ENCODE peak calls at places on chromosomes 7 and 10, in eight cellular contexts. B is right cardiac atrium; F is foreskin fibroblast; V is heart right ventricle; S is PC-3; A is K562; J is left lung; H is CD8-positive, alpha-beta T cell. R is an unnamed sample.
A peak's percentile ranks its signal among the peaks of the same experiment; 100 is the strongest.

GRCh38 chr7:36154255-36155212 is 1.5 kb downstream of the EEPD1 start:
- DNase-seq in B (peak; percentile 67), F (no peak), V (no peak), S (peak; percentile 25), A (no peak), J (peak; percentile 76), H (no peak), R (no peak)

GRCh38 chr10:92242910-92243671 is 47.8 kb downstream of the CPEB3 start:
- DNase-seq in B (peak; percentile 63), F (no peak), V (peak; percentile 67), S (peak; percentile 57), A (peak; percentile 68), J (no peak), H (peak; percentile 12), R (peak; percentile 53)

GRCh38 chr10:97574374-97575100 is 2.0 kb downstream of the ANKRD2 start:
- DNase-seq in B (peak; percentile 67), F (peak; percentile 85), V (peak; percentile 81), S (peak; percentile 95), A (no peak), J (no peak), H (no peak), R (no peak)

GRCh38 chr10:91251430-91252056 is 31.1 kb downstream of the PCGF5 start:
- DNase-seq in B (no peak), F (peak; percentile 40), V (peak; percentile 45), S (peak; percentile 65), A (peak; percentile 60), J (no peak), H (peak; percentile 31), R (peak; percentile 52)

GRCh38 chr10:48330269-48330668 is 23.8 kb downstream of the MAPK8 start:
- DNase-seq in B (no peak), F (peak; percentile 16), V (no peak), S (no peak), A (no peak), J (no peak), H (no peak), R (peak; percentile 68)

GRCh38 chr10:74928742-74929191 is 102.4 kb downstream of the KAT6B start:
- DNase-seq in B (no peak), F (no peak), V (no peak), S (no peak), A (no peak), J (no peak), H (no peak), R (no peak)

GRCh38 chr7:47743898-47744612 is 162.1 kb upstream of the TNS3 start:
- DNase-seq in B (no peak), F (no peak), V (no peak), S (no peak), A (no peak), J (no peak), H (no peak), R (no peak)

GRCh38 chr7:12583181-12583580 is 12.7 kb downstream of the SCIN start:
- DNase-seq in B (no peak), F (no peak), V (no peak), S (no peak), A (no peak), J (no peak), H (no peak), R (no peak)

GRCh38 chr7:151109094-151110048 is 23.1 kb downstream of the AGAP3 start:
- DNase-seq in B (no peak), F (no peak), V (no peak), S (no peak), A (peak; percentile 80), J (peak; percentile 76), H (no peak), R (no peak)

GRCh38 chr7:85135931-85136330 is 50.9 kb downstream of the SEMA3D start:
- DNase-seq in B (no peak), F (peak; percentile 59), V (no peak), S (peak; percentile 83), A (no peak), J (no peak), H (no peak), R (no peak)

GRCh38 chr7:84823530-84823929 is 363.3 kb downstream of the SEMA3D start:
- DNase-seq in B (no peak), F (no peak), V (no peak), S (no peak), A (no peak), J (no peak), H (no peak), R (no peak)

GRCh38 chr7:1457059-1457948 is 2.0 kb downstream of the MICALL2 start:
- DNase-seq in B (no peak), F (no peak), V (no peak), S (no peak), A (peak; percentile 80), J (no peak), H (no peak), R (no peak)

GRCh38 chr7:1457949-1458675 is 1.2 kb downstream of the MICALL2 start:
- DNase-seq in B (no peak), F (no peak), V (no peak), S (peak; percentile 18), A (peak; percentile 32), J (no peak), H (no peak), R (no peak)

GRCh38 chr7:1454471-1455065 is 4.7 kb downstream of the MICALL2 start:
- DNase-seq in B (peak; percentile 83), F (no peak), V (peak; percentile 59), S (no peak), A (no peak), J (no peak), H (no peak), R (no peak)

GRCh38 chr7:1455955-1456354 is 3.3 kb downstream of the MICALL2 start:
- DNase-seq in B (no peak), F (no peak), V (no peak), S (no peak), A (no peak), J (no peak), H (no peak), R (no peak)

GRCh38 chr7:1455241-1455939 is 3.9 kb downstream of the MICALL2 start:
- DNase-seq in B (no peak), F (no peak), V (no peak), S (peak; percentile 91), A (no peak), J (peak; percentile 92), H (no peak), R (no peak)
- H3K4me3 ChIP-seq in B (no peak overlapping the region), F (no peak overlapping the region), V (peak overlapping the region; percentile 43), S (peak overlapping the region; percentile 44), A (no peak overlapping the region), J (peak overlapping the region; percentile 21), H (no peak overlapping the region), R (no peak overlapping the region)

GRCh38 chr10:96122824-96123223 is 7.3 kb upstream of the ZNF518A start:
- DNase-seq in B (no peak), F (no peak), V (no peak), S (no peak), A (no peak), J (no peak), H (no peak), R (no peak)

GRCh38 chr10:96125142-96125515 is 5.0 kb upstream of the ZNF518A start:
- DNase-seq in B (no peak), F (no peak), V (no peak), S (no peak), A (no peak), J (no peak), H (no peak), R (no peak)

GRCh38 chr10:96129387-96130325 is at the start of gene ZNF518A:
- DNase-seq in B (peak; percentile 95), F (peak; percentile 98), V (peak; percentile 95), S (peak; percentile 43), A (peak; percentile 96), J (peak; percentile 95), H (peak; percentile 83), R (peak; percentile 99)

GRCh38 chr10:96118604-96119450 is 11.3 kb upstream of the ZNF518A start:
- DNase-seq in B (no peak), F (no peak), V (no peak), S (no peak), A (no peak), J (peak; percentile 37), H (no peak), R (no peak)

DNA sequence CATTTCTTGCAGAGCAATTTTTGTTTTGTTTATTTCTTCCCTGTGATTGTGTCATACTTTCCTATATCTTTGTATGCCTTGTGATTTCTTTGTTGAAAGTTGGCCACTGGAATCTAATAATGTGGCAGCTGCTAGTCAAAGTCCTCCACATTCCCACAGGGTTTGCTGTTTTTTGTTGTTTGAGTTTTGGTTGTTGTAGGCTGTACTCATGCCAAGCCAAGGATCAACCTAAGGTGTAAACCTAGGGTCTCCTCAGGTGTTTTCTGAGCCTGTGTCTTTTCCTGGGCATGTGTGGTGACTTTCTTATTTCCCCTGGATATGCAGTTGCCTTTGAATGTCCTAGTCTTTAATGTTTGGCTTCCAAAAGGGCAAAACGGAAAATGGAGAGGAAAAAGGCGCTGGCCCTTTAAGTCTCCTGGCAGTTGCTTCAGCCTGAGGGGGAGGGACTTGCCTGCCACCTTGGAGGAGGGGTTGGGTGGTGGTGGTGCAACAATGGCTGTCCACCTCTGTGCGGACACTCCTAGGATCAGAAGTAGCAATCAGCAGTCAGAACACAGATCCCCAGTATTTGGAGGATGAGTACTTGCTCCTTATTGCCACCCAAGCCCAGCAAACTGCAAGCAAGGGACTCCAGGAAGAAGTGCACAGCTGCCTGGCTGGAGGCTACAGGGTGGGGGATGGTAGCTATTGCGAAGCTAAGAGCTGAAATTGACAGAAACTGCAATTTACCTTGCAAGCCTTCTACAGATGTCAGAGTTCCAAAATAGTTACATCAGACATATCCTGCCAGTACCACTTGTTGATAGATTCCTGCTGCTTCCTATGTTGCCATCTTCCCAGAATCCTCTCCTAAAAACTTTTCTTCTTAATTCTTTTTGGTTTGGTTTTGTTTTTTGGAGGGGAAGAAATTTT is 5.6 kb upstream of the ZNF518A start:
- DNase-seq in B (peak; percentile 39), F (peak; percentile 7), V (no peak), S (no peak), A (peak; percentile 84), J (peak; percentile 67), H (no peak), R (peak; percentile 52)
- H3K4me3 ChIP-seq in B (no peak overlapping the region), F (peak overlapping the region; percentile 10), V (no peak overlapping the region), S (no peak overlapping the region), A (peak overlapping the region; percentile 42), J (peak overlapping the region; percentile 23), H (no peak overlapping the region), R (peak overlapping the region; percentile 23)

GRCh38 chr7:76294344-76295024 is 8.0 kb upstream of the HSPB1 start:
- DNase-seq in B (peak; percentile 99), F (peak; percentile 95), V (peak; percentile 97), S (peak; percentile 92), A (peak; percentile 86), J (peak; percentile 96), H (no peak), R (no peak)
- H3K4me3 ChIP-seq in B (no peak overlapping the region), F (peak overlapping the region; percentile 33), V (peak overlapping the region; percentile 32), S (peak overlapping the region; percentile 41), A (no peak overlapping the region), J (peak overlapping the region; percentile 14), H (no peak overlapping the region), R (no peak overlapping the region)

DNA sequence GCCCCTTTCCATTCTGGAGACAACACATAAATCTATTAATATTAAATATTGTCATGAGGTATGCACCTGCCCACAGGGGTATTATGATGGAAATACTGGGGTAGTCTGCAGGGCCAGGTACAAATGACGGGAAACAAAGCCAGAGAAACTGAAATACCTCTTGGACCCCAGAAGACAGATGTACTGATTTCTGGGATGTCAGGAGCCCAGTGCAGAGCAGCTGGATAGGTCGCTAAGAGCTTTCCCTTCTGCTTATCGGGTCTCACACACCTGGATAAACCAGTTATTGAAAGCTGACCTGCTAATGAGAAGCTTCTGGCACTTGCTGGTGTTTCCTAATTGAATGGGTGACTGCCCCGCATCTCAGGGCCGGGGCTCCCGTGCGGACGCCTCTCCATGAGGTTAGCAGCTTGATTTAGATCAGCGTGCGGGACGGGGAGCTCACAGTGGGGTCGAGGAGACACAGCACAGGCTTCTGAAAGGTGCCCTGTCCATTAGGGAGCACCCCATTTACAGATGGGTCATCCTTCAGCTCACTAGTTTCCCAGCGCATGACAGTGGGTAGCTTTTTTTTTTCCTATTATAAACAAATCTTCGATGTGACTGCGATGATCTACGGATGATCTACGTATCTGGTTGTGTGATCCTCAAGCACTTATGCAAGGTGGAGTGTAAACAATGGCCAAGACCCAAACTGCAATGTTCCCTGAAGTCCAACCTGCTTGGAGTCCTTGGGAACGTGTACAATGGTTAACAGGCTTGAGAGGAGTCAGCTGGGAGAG is 1.5 kb upstream of the INSIG1 start:
- DNase-seq in B (no peak), F (no peak), V (no peak), S (no peak), A (peak; percentile 42), J (no peak), H (no peak), R (no peak)
- H3K4me3 ChIP-seq in B (no peak overlapping the region), F (peak overlapping the region; percentile 54), V (peak overlapping the region; percentile 86), S (peak overlapping the region; percentile 74), A (peak overlapping the region; percentile 76), J (peak overlapping the region; percentile 95), H (peak overlapping the region; percentile 44), R (peak overlapping the region; percentile 65)